ENCODE peak calls at places on chromosomes 4 and X, in four cellular contexts. N is T follicular helper cell, D is coronary artery, V is fibroblast of lung. E is an unnamed sample.

GRCh38 chr4:143514432-143514831 is 930 bp downstream of the SMARCA5 start:
- DNase-seq in N (peak; percentile 2), D (peak; percentile 78), V (peak; percentile 67), E (peak; percentile 43)

GRCh38 chr4:26992657-26993361 is 132.2 kb downstream of the STIM2 start:
- DNase-seq in N (no peak), D (no peak), V (peak; percentile 95), E (no peak)

GRCh38 chr4:3365871-3366842 is 73.3 kb downstream of the RGS12 start:
- DNase-seq in N (no peak), D (peak; percentile 49), V (no peak), E (no peak)

GRCh38 chrX:151476597-151476996 is 79.6 kb downstream of the VMA21 start:
- DNase-seq in N (no peak), D (no peak), V (no peak), E (no peak)

GRCh38 chr4:184265566-184266351 is 48.1 kb upstream of the ENPP6 start:
- DNase-seq in N (no peak), D (no peak), V (peak; percentile 49), E (no peak)

GRCh38 chrX:41733939-41734338 is 10.0 kb downstream of the GPR82 start:
- DNase-seq in N (no peak), D (no peak), V (no peak), E (no peak)

GRCh38 chr4:61511716-61512488 is 311.8 kb downstream of the ADGRL3 start:
- DNase-seq in N (no peak), D (no peak), V (peak; percentile 81), E (no peak)

GRCh38 chrX:41491267-41492004 is 44.3 kb downstream of the NYX start:
- DNase-seq in N (no peak), D (no peak), V (peak; percentile 97), E (no peak)

GRCh38 chr4:2251073-2251794 is 9.3 kb upstream of the HAUS3 start:
- DNase-seq in N (no peak), D (no peak), V (no peak), E (peak; percentile 17)

GRCh38 chr4:915041-915474 is 17.1 kb downstream of the GAK start:
- DNase-seq in N (no peak), D (no peak), V (no peak), E (peak; percentile 14)

GRCh38 chrX:37454537-37455285 is 105.5 kb downstream of the PRRG1 start:
- DNase-seq in N (no peak), D (no peak), V (peak; percentile 76), E (no peak)

GRCh38 chrX:134026732-134027311 is 41.4 kb upstream of the GPC3 start:
- DNase-seq in N (no peak), D (no peak), V (peak; percentile 5), E (no peak)